ENCODE peak calls at places on chromosomes 6 and 20, in five cellular contexts. I is MM.1S, B is fibroblast of the aortic adventitia, U is AG04449, W is prostate gland. N is an unnamed sample.

GRCh38 chr6:5459346-5459745 is 198.0 kb downstream of the FARS2 start:
- DNase-seq in I (no peak), B (no peak), U (no peak), W (no peak), N (no peak)

GRCh38 chr20:48275325-48275724 is 490.0 kb upstream of the SULF2 start:
- DNase-seq in I (no peak), B (peak; percentile 48), U (no peak), W (no peak), N (no peak)

GRCh38 chr6:163533443-163533842 is 118.9 kb downstream of the QKI start:
- DNase-seq in I (no peak), B (peak; percentile 86), U (peak; percentile 69), W (peak; percentile 10), N (peak; percentile 93)

GRCh38 chr6:118963003-118963402 is 28.0 kb upstream of the MCM9 start:
- DNase-seq in I (peak; percentile 43), B (peak; percentile 41), U (no peak), W (no peak), N (peak; percentile 31)

GRCh38 chr6:47473791-47474351 is 3.7 kb upstream of the CD2AP start:
- DNase-seq in I (no peak), B (no peak), U (no peak), W (no peak), N (no peak)

GRCh38 chr6:37705239-37706051 is 7.8 kb upstream of the MDGA1 start:
- DNase-seq in I (peak; percentile 45), B (peak; percentile 83), U (no peak), W (peak; percentile 60), N (peak; percentile 79)

GRCh38 chr6:32666420-32667300 is at the start of gene HLA-DQB1:
- DNase-seq in I (peak; percentile 55), B (no peak), U (no peak), W (peak; percentile 20), N (peak; percentile 23)

GRCh38 chr6:1624848-1625341 is 15.2 kb downstream of the FOXC1 start:
- DNase-seq in I (no peak), B (peak; percentile 66), U (no peak), W (no peak), N (no peak)

GRCh38 chr20:43821795-43822194 is 92.9 kb upstream of the TOX2 start:
- DNase-seq in I (no peak), B (no peak), U (no peak), W (peak; percentile 1), N (peak; percentile 21)

GRCh38 chr20:59770270-59770669 is 163.2 kb downstream of the SYCP2 start:
- DNase-seq in I (no peak), B (no peak), U (no peak), W (no peak), N (no peak)

GRCh38 chr6:14149053-14149746 is 31.6 kb downstream of the CD83 start:
- DNase-seq in I (no peak), B (no peak), U (no peak), W (no peak), N (no peak)

GRCh38 chr6:51062166-51062722 is 243.6 kb downstream of the TFAP2B start:
- DNase-seq in I (no peak), B (no peak), U (no peak), W (no peak), N (no peak)

GRCh38 chr6:111983197-111983596 is 70.7 kb upstream of the CCN6 start:
- DNase-seq in I (no peak), B (no peak), U (no peak), W (no peak), N (no peak)

GRCh38 chr6:161549977-161550655 is 276.3 kb upstream of the AGPAT4 start:
- DNase-seq in I (no peak), B (no peak), U (no peak), W (no peak), N (no peak)

GRCh38 chr6:7921582-7922199 is 11.1 kb upstream of the TXNDC5 start:
- DNase-seq in I (no peak), B (peak; percentile 49), U (no peak), W (no peak), N (peak; percentile 79)

GRCh38 chr6:154488276-154488627 is 22.2 kb downstream of the CNKSR3 start:
- DNase-seq in I (no peak), B (peak; percentile 44), U (no peak), W (no peak), N (no peak)

GRCh38 chr6:154482858-154483257 is 27.6 kb downstream of the CNKSR3 start:
- DNase-seq in I (no peak), B (peak; percentile 46), U (no peak), W (no peak), N (no peak)

GRCh38 chr6:154487367-154488275 is 22.9 kb downstream of the CNKSR3 start:
- DNase-seq in I (no peak), B (no peak), U (no peak), W (no peak), N (no peak)

GRCh38 chr6:154488802-154489437 is 21.6 kb downstream of the CNKSR3 start:
- DNase-seq in I (no peak), B (peak; percentile 76), U (no peak), W (no peak), N (peak; percentile 40)

DNA sequence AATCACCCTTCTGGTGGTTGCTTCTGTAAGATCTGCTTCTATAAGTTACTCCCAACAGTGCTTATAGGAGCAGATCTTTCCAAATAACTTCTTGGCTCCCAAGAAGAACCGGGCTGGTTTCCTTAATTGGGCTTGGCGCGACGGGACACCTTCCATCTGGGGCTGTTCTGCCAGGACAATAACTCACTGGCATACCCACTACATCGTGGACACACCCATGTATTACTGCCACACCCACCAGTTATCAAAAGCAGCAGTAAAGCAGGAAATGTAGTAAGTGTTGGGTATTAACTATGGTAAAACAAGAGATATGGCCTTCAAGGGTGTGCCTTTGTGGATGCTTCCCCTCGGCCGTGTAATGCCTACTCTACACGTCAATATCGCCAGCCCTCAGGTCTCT is 24.7 kb downstream of the CNKSR3 start:
- DNase-seq in I (no peak), B (peak; percentile 23), U (no peak), W (no peak), N (no peak)
- TF ChIP-seq CTCF in I (no peak), B (no peak), U (no peak), W (no peak), N (no peak)

GRCh38 chr6:27025351-27025750 is 222.2 kb upstream of the PRSS16 start:
- DNase-seq in I (no peak), B (no peak), U (no peak), W (no peak), N (peak; percentile 16)

GRCh38 chr6:27020553-27020880 is 227.0 kb upstream of the PRSS16 start:
- DNase-seq in I (no peak), B (no peak), U (no peak), W (no peak), N (no peak)

GRCh38 chr6:27023664-27024063 is 223.8 kb upstream of the PRSS16 start:
- DNase-seq in I (no peak), B (no peak), U (no peak), W (no peak), N (no peak)

GRCh38 chr6:27016689-27017088 is 230.8 kb upstream of the PRSS16 start:
- DNase-seq in I (no peak), B (no peak), U (no peak), W (no peak), N (no peak)

DNA sequence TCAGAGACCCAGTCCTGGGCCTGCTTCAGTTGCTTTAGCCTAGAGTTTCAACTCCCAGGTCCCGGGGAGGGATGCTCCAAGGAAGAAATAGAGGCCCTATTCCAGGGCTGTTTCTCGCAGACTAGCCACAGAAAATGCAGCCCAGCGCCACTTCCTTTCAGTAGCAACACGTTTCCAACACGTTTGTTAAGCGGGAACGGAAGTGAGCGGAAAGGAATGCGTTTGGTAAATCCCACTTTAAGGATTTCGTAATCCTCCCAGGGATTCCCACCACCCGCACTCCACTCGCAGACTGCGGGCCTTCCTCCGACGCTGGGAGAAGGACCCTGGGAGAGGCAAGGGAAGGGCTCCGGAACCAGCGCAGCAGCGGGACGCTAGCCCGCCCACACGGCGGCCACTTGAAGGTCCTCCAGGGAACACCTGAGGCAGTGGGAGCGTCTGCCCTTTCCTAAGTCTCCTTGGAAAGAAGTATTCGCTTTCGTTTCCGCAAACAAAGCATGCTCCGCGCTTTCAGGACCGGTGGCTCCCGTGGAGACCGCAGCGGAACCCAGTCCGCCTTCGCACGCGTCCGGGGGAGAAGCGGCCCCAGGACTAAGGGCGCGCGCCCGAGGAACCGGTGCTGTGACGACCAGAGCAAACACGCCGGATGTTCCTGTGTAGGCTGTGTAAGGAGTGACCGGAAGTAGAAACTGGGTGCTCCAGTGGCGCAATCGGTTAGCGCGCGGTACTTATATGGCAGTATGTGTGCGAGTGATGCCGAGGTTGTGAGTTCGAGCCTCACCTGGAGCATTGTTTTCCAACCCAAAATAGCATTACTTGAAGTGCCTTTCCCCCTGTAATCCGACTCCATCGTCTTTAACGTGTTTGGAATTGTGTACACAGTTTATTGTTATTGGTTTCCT is 227.6 kb upstream of the PRSS16 start:
- DNase-seq in I (no peak), B (peak; percentile 94), U (peak; percentile 59), W (peak; percentile 87), N (peak; percentile 97)
- H3K4me3 ChIP-seq in I (no peak overlapping the region), B (peak overlapping the region; percentile 78), U (peak overlapping the region; percentile 80), W (peak overlapping the region; percentile 48), N (peak overlapping the region; percentile 73)

DNA sequence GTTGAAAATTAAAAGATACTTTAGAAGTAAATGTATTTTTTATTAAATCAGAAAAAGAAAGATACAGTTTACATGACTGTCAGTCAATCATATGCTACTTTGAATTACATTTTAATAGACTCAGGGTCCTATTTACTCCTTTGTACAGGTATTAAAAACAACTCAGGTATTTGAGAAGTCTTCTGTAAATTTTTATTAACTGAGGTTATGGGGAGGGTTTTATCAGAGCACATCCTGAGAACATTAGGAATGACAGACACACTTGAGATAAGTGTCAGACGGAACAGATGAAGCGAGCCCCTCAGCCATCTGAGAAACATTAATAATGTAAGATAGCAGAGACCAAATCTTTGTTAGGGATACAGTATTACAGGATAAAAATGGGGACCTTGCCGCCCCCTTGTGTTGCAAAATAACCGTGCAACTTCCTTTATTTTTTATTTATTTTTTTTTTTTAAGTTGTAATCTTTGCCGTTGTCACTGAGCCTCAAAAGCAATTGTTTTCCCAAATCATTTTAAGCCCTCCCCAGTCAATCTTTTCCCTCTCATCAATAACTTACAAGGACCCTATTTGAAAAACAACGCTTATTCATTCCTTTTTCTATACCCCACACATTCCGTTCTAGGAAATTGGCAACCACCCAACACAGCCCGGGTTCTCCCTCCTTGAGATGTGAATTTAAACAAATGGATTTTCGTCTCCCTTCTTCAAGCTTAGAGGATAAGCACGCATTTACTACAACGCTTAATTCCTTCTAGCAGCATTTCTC is 126.7 kb downstream of the BCAS1 start:
- DNase-seq in I (no peak), B (peak; percentile 70), U (no peak), W (no peak), N (peak; percentile 67)
- TF ChIP-seq CTCF in I (peak; percentile 51), B (peak; percentile 63), U (peak; percentile 25), W (no peak), N (peak; percentile 55)

DNA sequence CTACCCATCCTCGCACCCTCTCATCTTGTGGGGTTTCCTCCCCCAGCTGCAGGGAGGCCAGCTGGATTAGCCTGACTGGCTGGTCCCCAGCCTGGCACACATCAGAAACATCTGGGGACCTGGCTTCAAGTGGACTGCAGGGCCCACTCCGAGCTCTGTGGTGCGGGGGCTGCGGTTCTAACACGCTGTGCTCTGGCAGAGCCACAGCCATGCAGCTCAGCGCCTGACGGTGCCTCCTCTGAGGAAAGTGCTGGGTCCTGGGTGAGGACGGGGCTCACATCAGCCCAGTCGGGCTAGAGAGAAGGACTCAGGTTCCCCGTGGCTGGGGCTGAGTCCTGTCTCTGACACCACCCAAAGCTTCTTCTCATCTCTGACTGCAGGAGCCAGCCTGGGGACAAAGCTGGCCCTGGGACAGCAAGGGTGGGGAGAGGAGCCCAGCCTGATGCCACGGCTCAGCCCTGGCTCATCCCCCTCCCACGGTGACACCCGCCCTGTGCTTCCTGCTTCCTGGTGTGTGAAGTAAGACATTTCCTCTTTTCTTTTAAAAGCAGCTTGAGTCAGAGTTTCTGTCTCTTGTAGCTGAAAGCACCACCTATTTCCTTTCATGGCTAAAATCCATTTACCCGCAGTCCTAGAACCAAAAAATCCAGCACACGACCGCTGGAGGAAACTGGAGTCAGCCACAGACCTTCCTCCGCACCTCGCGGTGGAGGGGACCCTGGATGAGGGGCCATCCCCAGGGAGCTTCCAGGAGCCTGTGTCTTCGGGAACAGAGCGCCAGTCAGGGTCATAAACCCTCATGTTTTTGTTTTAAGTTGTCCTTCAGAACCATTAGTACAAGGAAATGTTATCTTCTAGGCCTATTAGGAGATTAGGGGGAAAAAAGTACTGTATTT is 127.3 kb upstream of the AFDN start:
- DNase-seq in I (no peak), B (peak; percentile 7), U (no peak), W (no peak), N (peak; percentile 76)
- H3K4me3 ChIP-seq in I (no peak overlapping the region), B (no peak overlapping the region), U (no peak overlapping the region), W (no peak overlapping the region), N (peak overlapping the region; percentile 28)